ENCODE peak calls at places on chromosomes 3 and 15, in seven cellular contexts. B is CD8-positive, alpha-beta memory T cell; C is HCT116; E is astrocyte; D is esophagus squamous epithelium; A is right cardiac atrium; V is sigmoid colon. O is an unnamed sample.

GRCh38 chr3:38707730-38708129 is 58.2 kb upstream of the SCN5A start:
- DNase-seq in A (no peak), E (no peak), B (no peak), D (no peak), C (no peak), V (no peak), O (no peak)

GRCh38 chr3:5791558-5791957 is 604.1 kb downstream of the EDEM1 start:
- DNase-seq in D (no peak), B (no peak), A (no peak), E (peak), C (no peak), V (no peak), O (no peak)

GRCh38 chr15:32855942-32856341 is 138.1 kb downstream of the GREM1 start:
- DNase-seq in V (no peak), C (peak), A (no peak), D (no peak), B (no peak), E (peak), O (no peak)

GRCh38 chr15:83292317-83292716 is 7.9 kb upstream of the BNC1 start:
- DNase-seq in E (peak), A (no peak), V (no peak), B (no peak), D (no peak), C (no peak), O (peak)

GRCh38 chr3:138186216-138186615 is 885 bp upstream of the ARMC8 start:
- DNase-seq in V (no peak), C (peak), A (no peak), D (no peak), B (no peak), E (no peak), O (no peak)

GRCh38 chr3:100216713-100217112 is 44.1 kb upstream of the TBC1D23 start:
- DNase-seq in B (no peak), D (no peak), C (no peak), A (no peak), E (peak), V (no peak), O (no peak)

GRCh38 chr3:19717736-19718135 is 216.3 kb downstream of the EFHB start:
- DNase-seq in B (no peak), C (no peak), V (no peak), E (no peak), D (no peak), A (no peak), O (no peak)

GRCh38 chr3:43872301-43872700 is 181.6 kb downstream of the ABHD5 start:
- DNase-seq in E (peak), V (no peak), D (no peak), B (no peak), A (no peak), C (no peak), O (no peak)

GRCh38 chr3:105829879-105830622 is 38.8 kb downstream of the CBLB start:
- DNase-seq in B (no peak), D (no peak), E (peak), V (no peak), C (no peak), A (no peak), O (no peak)

GRCh38 chr15:23690450-23690852 is 3.3 kb upstream of the NDN start:
- DNase-seq in C (no peak), A (peak), E (peak), V (peak), B (no peak), D (no peak), O (peak)

GRCh38 chr3:127820871-127821853 is 1.2 kb downstream of the MGLL start:
- DNase-seq in A (peak), V (no peak), E (no peak), C (no peak), D (no peak), B (no peak), O (no peak)

GRCh38 chr15:78387678-78388077 is 47.5 kb downstream of the CRABP1 start:
- DNase-seq in B (no peak), E (no peak), D (no peak), A (no peak), C (no peak), V (no peak), O (no peak)

GRCh38 chr15:82918607-82919230 is 33.8 kb downstream of the HOMER2 start:
- DNase-seq in B (no peak), C (no peak), V (no peak), E (no peak), D (no peak), A (no peak), O (no peak)

GRCh38 chr3:123687286-123687685 is 102.4 kb upstream of the HACD2 start:
- DNase-seq in V (no peak), C (no peak), E (no peak), D (no peak), A (no peak), B (no peak), O (no peak)

GRCh38 chr3:108283989-108284388 is 12.4 kb upstream of the HHLA2 start:
- DNase-seq in C (no peak), B (no peak), E (no peak), D (no peak), A (no peak), V (no peak), O (no peak)

GRCh38 chr3:191382661-191383060 is 52.3 kb upstream of the UTS2B start:
- DNase-seq in A (no peak), C (no peak), V (no peak), B (no peak), D (no peak), E (no peak), O (no peak)

GRCh38 chr3:191385101-191385500 is 54.8 kb upstream of the UTS2B start:
- DNase-seq in V (no peak), E (no peak), C (no peak), A (no peak), D (no peak), B (no peak), O (no peak)

GRCh38 chr3:191380001-191380400 is 49.7 kb upstream of the UTS2B start:
- DNase-seq in C (no peak), A (no peak), V (no peak), E (no peak), D (no peak), B (no peak), O (no peak)

GRCh38 chr3:191379473-191379872 is 49.1 kb upstream of the UTS2B start:
- DNase-seq in B (no peak), A (no peak), E (no peak), V (no peak), D (no peak), C (no peak), O (no peak)

GRCh38 chr3:191383104-191383503 is 52.8 kb upstream of the UTS2B start:
- DNase-seq in A (no peak), V (no peak), D (no peak), B (no peak), E (peak), C (no peak), O (no peak)
- H3K27ac ChIP-seq in A (no peak), V (no peak), D (no peak), B (no peak), E (no peak), C (no peak), O (no peak)

DNA sequence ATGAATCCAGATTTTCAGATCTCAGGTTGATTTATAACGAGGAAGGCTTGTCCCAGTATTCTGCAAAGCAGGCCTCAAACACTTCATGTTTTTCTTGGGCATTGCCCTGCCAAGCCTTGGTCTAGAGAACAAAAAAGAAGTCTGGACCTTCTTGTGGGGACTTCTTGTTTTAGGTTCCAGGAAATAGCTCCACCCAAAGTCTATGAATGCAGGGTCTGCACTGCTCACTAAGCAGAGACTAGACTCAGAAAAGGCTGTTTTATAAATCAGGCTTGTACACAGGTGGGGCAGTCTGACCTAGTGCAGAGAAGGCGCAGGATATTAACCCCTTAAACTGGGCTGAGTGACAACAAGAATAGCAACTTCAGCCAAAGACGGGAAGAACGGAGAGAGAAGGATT is 44.3 kb downstream of the GLB1 start:
- DNase-seq in D (no peak), A (no peak), V (no peak), B (no peak), E (no peak), C (no peak), O (no peak)
- H3K27ac ChIP-seq in D (no peak), A (no peak), V (no peak), B (no peak), E (no peak), C (no peak), O (no peak)

DNA sequence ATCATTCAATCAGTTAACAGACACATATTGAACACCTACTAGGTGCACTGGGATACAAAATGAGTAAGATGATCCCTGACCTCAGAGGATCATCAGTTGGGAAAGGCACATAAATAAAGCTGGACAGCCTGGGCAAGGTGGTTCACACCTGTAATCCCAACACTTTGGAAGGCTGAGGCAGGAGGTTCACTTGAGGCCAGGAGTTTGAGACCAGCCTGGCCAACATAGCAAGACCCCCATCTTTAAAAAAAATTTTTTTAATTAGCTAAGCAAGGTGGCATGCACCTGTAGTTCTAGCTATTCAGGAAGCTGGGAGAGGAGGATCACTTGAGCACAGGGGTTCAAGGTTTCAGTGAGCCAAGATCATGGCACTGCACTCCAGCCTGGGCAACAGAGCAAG is 3.7 kb upstream of the KLHL24 start:
- DNase-seq in B (no peak), V (no peak), A (no peak), D (no peak), E (no peak), C (no peak), O (no peak)
- H3K27ac ChIP-seq in B (no peak), V (no peak), A (no peak), D (no peak), E (no peak), C (no peak), O (no peak)

DNA sequence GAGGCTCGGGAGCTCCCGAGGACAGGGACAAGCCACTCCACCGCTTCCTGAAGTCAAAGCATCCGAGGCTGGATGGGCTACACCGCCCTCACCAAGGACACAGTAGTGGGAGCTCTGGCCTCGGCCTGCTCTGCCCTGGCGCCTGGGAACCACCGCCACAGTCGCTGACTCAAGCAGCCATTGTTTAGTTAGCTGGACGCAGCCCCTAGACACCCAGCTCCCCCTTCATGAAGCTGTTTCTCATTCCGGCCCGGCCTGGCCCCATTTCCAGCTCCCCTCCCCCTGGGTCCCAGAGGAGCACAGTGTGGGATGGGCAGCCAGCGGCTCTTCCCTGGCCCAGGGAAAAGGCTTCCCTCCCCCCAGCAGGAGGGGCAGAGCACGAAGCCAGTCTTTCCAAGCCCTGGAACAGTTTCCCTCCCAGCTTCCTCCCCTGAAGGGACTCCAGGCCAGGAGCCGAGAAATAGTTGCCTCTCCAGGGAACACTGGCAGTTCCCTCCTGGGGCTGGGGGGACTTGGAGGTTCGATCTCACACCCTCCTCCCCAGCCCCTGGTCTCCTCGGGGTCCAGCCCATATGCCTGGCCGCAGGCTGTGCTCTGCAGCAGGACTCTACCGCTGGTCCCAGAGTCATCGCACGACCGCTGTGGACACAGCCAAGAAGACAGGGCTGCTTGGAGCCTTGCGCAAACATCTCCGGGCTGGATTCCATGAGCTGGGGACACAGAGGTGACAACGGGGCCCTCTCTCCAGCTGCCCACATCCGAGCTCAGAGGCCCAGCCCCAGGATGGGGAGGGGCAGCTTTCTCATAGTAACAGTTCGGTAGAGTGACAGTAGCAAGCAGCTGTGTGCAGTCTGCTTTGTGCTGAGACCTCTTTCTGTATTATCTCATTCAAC is 10.0 kb downstream of the PLXND1 start:
- DNase-seq in D (no peak), B (no peak), V (peak), E (peak), A (peak), C (no peak), O (peak)
- H3K27ac ChIP-seq in D (peak), B (peak), V (peak), E (peak), A (peak), C (no peak), O (peak)

DNA sequence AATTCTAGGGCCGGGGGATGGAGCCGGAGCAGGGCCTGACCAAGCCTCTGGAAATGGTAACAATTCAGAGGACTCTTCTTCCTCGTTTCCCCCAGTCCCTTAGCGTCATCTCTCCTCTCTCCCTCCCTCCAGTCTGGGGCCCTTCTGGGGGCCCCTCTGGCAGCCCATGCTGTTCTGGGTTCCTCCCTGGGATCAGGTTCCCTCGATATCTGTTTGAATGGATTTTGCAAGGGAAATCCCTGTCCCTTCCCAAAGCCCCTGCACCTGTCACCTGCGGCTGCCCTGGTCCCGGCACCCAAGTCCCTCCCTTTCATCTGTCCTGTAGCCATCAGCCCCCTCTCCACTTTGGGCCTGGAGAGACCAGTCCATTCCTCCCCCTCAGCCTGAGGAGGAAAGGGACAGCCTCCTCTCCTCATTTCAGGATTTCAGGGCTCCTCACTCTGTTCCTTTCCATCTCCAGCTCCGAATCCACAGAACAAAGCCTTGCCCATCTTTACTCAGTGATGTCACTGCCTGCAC is 1.7 kb upstream of the PLCB2 start:
- DNase-seq in B (no peak), E (no peak), A (no peak), C (no peak), V (no peak), D (no peak), O (no peak)
- H3K27ac ChIP-seq in B (peak), E (no peak), A (no peak), C (no peak), V (no peak), D (no peak), O (no peak)

DNA sequence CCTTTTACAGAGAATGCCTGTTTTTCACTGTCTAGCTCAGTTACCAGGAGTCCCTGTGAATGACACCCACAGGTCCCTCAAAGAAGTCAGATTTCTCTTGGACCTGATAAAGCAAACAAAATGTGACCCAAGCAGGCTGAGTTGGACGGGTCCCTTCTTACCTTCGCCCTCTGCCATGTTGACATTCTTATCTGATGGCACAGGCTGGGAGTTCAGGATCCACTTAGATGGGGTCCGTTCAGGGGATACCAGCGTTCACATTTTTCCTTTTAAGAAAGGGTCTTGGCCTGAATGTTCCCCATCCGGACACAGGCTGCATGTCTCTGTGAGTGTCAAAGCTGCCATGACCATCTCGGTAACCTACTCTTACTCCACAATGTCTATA is 179.0 kb downstream of the THSD4 start:
- DNase-seq in V (no peak), B (no peak), C (no peak), E (no peak), A (no peak), D (no peak), O (no peak)
- H3K27ac ChIP-seq in V (no peak), B (no peak), C (peak), E (peak), A (no peak), D (peak), O (no peak)

GRCh38 chr3:184620799-184621119 is 59.2 kb downstream of the EPHB3 start:
- DNase-seq in E (no peak), D (no peak), V (no peak), C (no peak), B (no peak), A (no peak), O (no peak)
- H3K27ac ChIP-seq in E (no peak), D (peak), V (no peak), C (no peak), B (no peak), A (no peak), O (no peak)

GRCh38 chr3:31634485-31634884 is 101.8 kb downstream of the STT3B start:
- DNase-seq in D (no peak), E (peak), B (no peak), C (no peak), A (no peak), V (no peak), O (no peak)

GRCh38 chr3:31639828-31640227 is 107.1 kb downstream of the STT3B start:
- DNase-seq in A (no peak), C (no peak), E (no peak), B (no peak), V (no peak), D (no peak), O (no peak)

GRCh38 chr3:31636693-31637442 is 104.1 kb downstream of the STT3B start:
- DNase-seq in C (no peak), B (no peak), E (no peak), V (no peak), D (no peak), A (no peak), O (no peak)

GRCh38 chr3:31635586-31635985 is 102.9 kb downstream of the STT3B start:
- DNase-seq in D (no peak), A (no peak), B (no peak), E (no peak), C (no peak), V (no peak), O (no peak)

GRCh38 chr3:31636063-31636462 is 103.3 kb downstream of the STT3B start:
- DNase-seq in V (no peak), B (no peak), E (no peak), D (no peak), C (no peak), A (no peak), O (no peak)
- H3K27ac ChIP-seq in V (no peak), B (no peak), E (no peak), D (no peak), C (no peak), A (no peak), O (no peak)

GRCh38 chr15:95303659-95304058 is 1026.8 kb upstream of the NR2F2 start:
- DNase-seq in B (no peak), E (no peak), D (no peak), C (no peak), A (no peak), V (no peak), O (no peak)
- H3K27ac ChIP-seq in B (no peak), E (no peak), D (no peak), C (no peak), A (peak), V (peak), O (no peak)

DNA sequence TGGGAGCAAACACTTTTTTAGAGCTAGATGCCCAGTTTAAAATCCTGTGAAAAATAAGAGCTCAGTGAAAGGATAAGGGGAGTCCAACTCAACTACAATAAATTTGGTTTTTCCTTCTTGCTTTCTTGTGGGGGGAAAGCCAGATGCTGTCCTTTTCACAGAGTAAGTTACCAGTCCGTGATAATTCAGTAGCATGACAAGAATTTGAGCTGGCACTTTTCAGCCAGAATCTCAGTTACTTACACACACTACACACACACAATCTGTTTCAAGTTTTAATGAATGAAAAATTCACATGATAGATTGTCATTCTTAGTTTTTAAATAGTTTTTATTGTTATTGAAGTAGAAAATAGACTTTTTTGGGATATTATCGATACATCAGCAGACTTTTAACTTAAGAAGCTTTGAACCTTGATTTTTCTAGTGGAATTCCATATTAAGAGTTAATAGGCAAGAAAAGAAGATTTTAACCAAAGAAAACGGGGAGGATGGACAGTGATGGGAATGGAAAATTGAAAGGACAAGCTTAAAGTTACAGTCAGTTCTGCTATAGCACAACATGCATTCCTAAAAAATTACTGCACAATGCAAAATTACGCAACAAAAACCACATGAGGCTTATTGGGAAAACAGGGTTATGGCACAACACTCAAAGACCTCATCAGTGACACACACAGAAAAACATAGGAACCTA is 47.0 kb downstream of the PSMD6 start:
- DNase-seq in D (no peak), C (no peak), E (peak), B (no peak), A (no peak), V (no peak), O (no peak)
- H3K27ac ChIP-seq in D (peak), C (no peak), E (peak), B (no peak), A (no peak), V (peak), O (no peak)

O was measured in caudate nucleus.